ENCODE peak calls at places on chromosomes 16 and 17, in six cellular contexts. P is heart right ventricle, W is AG04449, O is uterus, H is IMR-90, U is ovary. Q is an unnamed sample.
A peak's percentile ranks its signal among the peaks of the same experiment; 100 is the strongest.

GRCh38 chr17:72825218-72825617 is 267.3 kb downstream of the SLC39A11 start:
- DNase-seq in P (no peak), W (no peak), O (no peak), H (no peak), U (no peak), Q (no peak)

GRCh38 chr17:13194887-13195286 is 177.1 kb upstream of the ELAC2 start:
- DNase-seq in P (no peak), W (no peak), O (no peak), H (no peak), U (no peak), Q (no peak)

GRCh38 chr16:165218-165538 is 600 bp upstream of the HBM start:
- DNase-seq in P (no peak), W (no peak), O (no peak), H (no peak), U (no peak), Q (no peak)

GRCh38 chr17:66775881-66776400 is 59.0 kb upstream of the CACNG5 start:
- DNase-seq in P (no peak), W (no peak), O (no peak), H (no peak), U (no peak), Q (no peak)

GRCh38 chr16:85480727-85481101 is 132.4 kb upstream of the GSE1 start:
- DNase-seq in P (peak; percentile 42), W (no peak), O (no peak), H (no peak), U (no peak), Q (no peak)

GRCh38 chr16:1712791-1713261 is 6.8 kb downstream of the MAPK8IP3 start:
- DNase-seq in P (no peak), W (no peak), O (no peak), H (peak; percentile 43), U (peak; percentile 38), Q (peak; percentile 37)

GRCh38 chr16:77967054-77968035 is 55.0 kb upstream of the CLEC3A start:
- DNase-seq in P (no peak), W (no peak), O (no peak), H (no peak), U (no peak), Q (no peak)

GRCh38 chr16:65845466-65846209 is 520.9 kb upstream of the CDH5 start:
- DNase-seq in P (no peak), W (no peak), O (no peak), H (peak; percentile 1), U (no peak), Q (no peak)

GRCh38 chr16:56617212-56618085 is 8.1 kb upstream of the MT1E start:
- DNase-seq in P (peak; percentile 87), W (no peak), O (peak; percentile 65), H (peak; percentile 57), U (peak; percentile 70), Q (peak; percentile 75)

GRCh38 chr17:68682913-68683312 is 81.7 kb upstream of the FAM20A start:
- DNase-seq in P (no peak), W (no peak), O (no peak), H (no peak), U (no peak), Q (no peak)

GRCh38 chr16:3035972-3036725 is 595 bp downstream of the BICDL2 start:
- DNase-seq in P (no peak), W (no peak), O (no peak), H (no peak), U (no peak), Q (no peak)

GRCh38 chr17:44314031-44314430 is 5.6 kb downstream of the RUNDC3A start:
- DNase-seq in P (no peak), W (no peak), O (no peak), H (no peak), U (no peak), Q (no peak)
- H3K4me3 ChIP-seq in P (no peak overlapping the region), W (no peak overlapping the region), O (no peak overlapping the region), H (no peak overlapping the region), U (no peak overlapping the region), Q (no peak overlapping the region)

GRCh38 chr16:79997257-79997656 is 396.7 kb upstream of the MAF start:
- DNase-seq in P (no peak), W (no peak), O (no peak), H (peak; percentile 26), U (no peak), Q (peak; percentile 22)
- TF ChIP-seq CTCF in P (peak; percentile 46), W (peak; percentile 47), O (no peak), H (peak; percentile 56), U (no peak), Q (peak; percentile 49)

DNA sequence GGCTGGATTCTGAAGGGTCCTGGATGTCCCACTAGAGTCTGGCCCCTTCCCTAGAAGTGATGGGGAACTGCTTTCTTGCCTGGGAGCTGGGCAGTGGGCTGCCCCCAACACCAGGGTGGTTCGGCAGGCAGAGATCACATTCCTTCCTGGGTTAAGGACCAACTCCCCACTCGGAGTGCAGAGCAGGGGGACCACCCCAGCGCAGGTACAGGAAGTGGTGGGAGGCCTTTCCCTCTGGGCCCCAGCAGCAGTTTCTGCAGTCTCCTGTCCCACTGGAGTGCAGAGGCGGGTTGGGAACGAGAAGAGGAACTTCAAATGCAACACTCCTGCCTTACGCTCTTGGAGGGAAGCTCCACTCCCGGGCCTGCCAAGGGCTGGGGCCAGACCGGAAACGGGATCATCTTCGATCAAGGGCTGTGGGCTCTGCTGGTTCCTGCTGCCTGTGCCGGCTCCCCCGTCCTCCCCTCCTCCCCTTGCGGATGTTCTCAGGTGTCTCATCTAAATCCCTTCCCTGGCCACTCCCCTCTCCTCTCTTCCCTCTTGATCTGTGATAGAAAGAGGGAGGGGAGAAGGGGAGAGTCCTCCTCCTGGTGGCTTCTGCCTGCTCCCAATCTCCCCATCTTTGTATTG is 9.0 kb upstream of the NGFR start:
- DNase-seq in P (no peak), W (no peak), O (no peak), H (no peak), U (no peak), Q (no peak)
- H3K4me3 ChIP-seq in P (no peak overlapping the region), W (no peak overlapping the region), O (no peak overlapping the region), H (no peak overlapping the region), U (no peak overlapping the region), Q (no peak overlapping the region)

DNA sequence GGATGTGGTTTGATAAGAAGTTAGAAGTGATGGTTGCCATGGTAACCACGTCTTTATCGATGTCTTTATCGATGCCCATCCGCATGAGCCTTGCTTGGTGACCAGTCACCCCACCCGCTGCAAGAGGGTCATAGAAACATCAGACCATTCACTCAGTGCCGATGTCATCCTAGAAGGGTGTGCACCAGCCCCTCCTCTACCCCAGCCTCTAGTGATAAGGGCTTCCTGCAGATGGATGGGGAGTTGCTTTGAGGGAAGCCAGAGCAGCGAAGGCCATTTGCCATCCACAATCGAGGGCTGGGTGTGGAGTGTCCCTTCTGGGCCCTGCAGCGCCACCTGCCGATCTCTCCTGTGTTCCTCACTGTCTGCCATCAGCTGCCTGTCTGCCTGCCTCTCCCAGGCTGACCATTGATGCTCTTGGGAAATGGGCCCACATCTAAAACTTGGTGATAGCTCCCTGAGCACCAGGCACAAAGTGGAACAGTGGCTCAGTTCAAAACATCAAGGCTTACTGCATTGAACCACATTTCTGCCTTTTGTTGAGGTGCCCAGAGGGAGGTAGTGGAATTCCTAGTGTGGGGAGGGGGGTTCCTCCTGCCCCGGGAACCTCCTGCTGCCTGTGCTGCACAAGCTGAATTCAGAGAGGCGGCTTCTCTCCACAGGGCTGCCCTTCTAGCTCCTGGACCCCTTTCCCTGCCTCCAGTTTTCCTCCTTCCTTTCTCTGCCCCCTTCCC is 8.9 kb downstream of the CALB2 start:
- DNase-seq in P (no peak), W (no peak), O (no peak), H (peak; percentile 21), U (no peak), Q (peak; percentile 38)
- TF ChIP-seq CTCF in P (peak; percentile 53), W (peak; percentile 65), O (no peak), H (peak; percentile 50), U (no peak), Q (peak; percentile 78)

GRCh38 chr17:82062984-82063368 is 2.6 kb downstream of the DUS1L start:
- DNase-seq in P (peak; percentile 2), W (no peak), O (no peak), H (no peak), U (no peak), Q (no peak)

GRCh38 chr17:82065193-82065637 is 389 bp downstream of the DUS1L start:
- DNase-seq in P (peak; percentile 29), W (no peak), O (no peak), H (peak; percentile 24), U (no peak), Q (peak; percentile 51)

GRCh38 chr17:82064433-82065192 is 991 bp downstream of the DUS1L start:
- DNase-seq in P (no peak), W (no peak), O (no peak), H (no peak), U (no peak), Q (no peak)

GRCh38 chr17:82062076-82062983 is 3.3 kb downstream of the DUS1L start:
- DNase-seq in P (no peak), W (no peak), O (no peak), H (no peak), U (no peak), Q (no peak)

DNA sequence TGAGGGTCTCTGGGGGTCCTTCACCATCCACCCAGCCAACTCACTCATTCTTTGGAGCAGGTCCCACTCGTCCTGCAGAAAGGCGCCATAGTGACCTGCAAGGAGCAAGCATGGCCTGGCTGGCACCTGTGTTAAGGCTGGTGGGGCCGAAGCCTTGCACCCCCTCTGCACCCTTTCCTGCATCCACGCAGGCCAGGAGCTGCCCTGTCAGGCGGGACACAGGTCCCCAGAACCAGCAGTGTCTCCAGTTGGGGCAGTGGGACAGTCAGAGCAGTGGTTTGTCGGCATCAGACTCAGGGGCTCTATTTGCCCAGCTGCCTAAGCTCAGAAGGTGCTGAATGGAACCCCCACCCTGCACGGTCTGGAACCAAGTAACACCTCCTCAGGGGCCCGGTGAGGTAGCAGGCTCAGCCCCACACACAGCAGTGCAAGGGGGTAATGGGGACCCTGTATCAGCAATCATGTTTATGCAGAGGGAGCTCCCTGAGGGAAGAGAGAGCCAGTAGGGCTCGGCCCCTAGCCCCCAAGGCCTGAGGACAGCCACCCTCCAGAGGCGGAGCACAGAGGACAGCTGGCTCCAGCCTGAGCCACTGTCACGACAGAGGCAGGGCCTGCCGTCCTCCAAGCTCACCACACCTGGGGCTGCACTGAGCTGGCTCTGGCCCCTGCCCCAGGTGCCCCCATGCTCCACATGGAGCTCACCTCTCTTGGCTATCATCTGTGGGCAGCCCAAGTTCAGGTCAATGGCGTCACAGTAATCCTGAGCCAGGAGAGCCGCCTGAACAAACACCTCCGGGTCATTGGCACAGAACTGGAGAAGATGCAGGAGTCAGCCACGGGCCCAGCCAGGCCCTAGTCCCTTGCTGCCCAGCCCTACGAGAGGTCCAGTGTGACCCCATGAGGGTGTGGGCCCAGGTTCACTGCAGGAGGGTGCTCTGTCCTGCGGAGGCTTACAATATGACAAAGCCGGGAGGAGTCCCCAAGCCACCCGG is 1.9 kb downstream of the DUS1L start:
- DNase-seq in P (peak; percentile 6), W (no peak), O (no peak), H (no peak), U (no peak), Q (no peak)
- H3K4me3 ChIP-seq in P (no peak overlapping the region), W (peak overlapping the region; percentile 73), O (no peak overlapping the region), H (no peak overlapping the region), U (no peak overlapping the region), Q (no peak overlapping the region)

GRCh38 chr16:17831330-17831729 is 360.6 kb upstream of the XYLT1 start:
- DNase-seq in P (no peak), W (no peak), O (no peak), H (no peak), U (no peak), Q (peak; percentile 45)
- TF ChIP-seq CTCF in P (no peak), W (peak; percentile 26), O (no peak), H (no peak), U (no peak), Q (peak; percentile 33)